ENCODE peak calls at places on chromosomes 2 and 18, in four cellular contexts. G is germinal center; F is nucleus accumbens; W is activated CD4-positive, alpha-beta T cell treated with anti-CD3 and anti-CD28 coated beads, Interleukin-2, amount 10 ng/mL, durations not matched to agents 7 days and 5 days. X is an unnamed sample.

GRCh38 chr2:8304821-8305766 is 376.8 kb upstream of the ID2 start:
- DNase-seq in G (no peak), F (no peak), W (no peak), X (no peak)

GRCh38 chr18:65817178-65817577 is 66.4 kb downstream of the CDH7 start:
- DNase-seq in G (no peak), F (no peak), W (no peak), X (no peak)

GRCh38 chr2:127661072-127661618 is 14.2 kb downstream of the LIMS2 start:
- DNase-seq in G (no peak), F (no peak), W (no peak), X (no peak)

GRCh38 chr2:47201224-47201623 is 46.1 kb upstream of the STPG4 start:
- DNase-seq in G (no peak), F (no peak), W (no peak), X (no peak)

GRCh38 chr2:19351499-19351898 is 6.9 kb downstream of the OSR1 start:
- DNase-seq in G (no peak), F (no peak), W (no peak), X (no peak)

GRCh38 chr2:19029655-19030054 is 328.8 kb downstream of the OSR1 start:
- DNase-seq in G (no peak), F (no peak), W (no peak), X (no peak)

GRCh38 chr2:12412898-12413305 is 303.8 kb upstream of the TRIB2 start:
- DNase-seq in G (peak), F (no peak), W (peak), X (peak)

GRCh38 chr2:241686322-241686648 is 330 bp downstream of the DTYMK start:
- DNase-seq in G (no peak), F (no peak), W (no peak), X (no peak)

GRCh38 chr18:58579561-58580047 is 49.3 kb downstream of the ALPK2 start:
- DNase-seq in G (no peak), F (no peak), W (no peak), X (no peak)